ENCODE peak calls at places on chromosomes 3 and 15, in six cellular contexts. R is body of pancreas, X is DND-41, G is H9, F is IMR-90, L is cardiac muscle cell. K is an unnamed sample.

GRCh38 chr3:70108072-70108471 is 108.5 kb downstream of the SAMMSON start:
- DNase-seq in R (peak; percentile 34), X (peak; percentile 10), F (peak; percentile 4), L (peak; percentile 19), G (peak; percentile 71), K (no peak)

GRCh38 chr15:36400936-36401585 is 178.4 kb upstream of the CDIN1 start:
- DNase-seq in F (no peak), G (no peak), R (no peak), L (peak; percentile 35), X (no peak), K (no peak)

GRCh38 chr3:188061133-188061532 is 92.8 kb upstream of the LPP start:
- DNase-seq in F (peak; percentile 64), L (peak; percentile 30), G (no peak), R (no peak), X (peak; percentile 42), K (no peak)

GRCh38 chr3:181569356-181569940 is 142.3 kb upstream of the SOX2 start:
- DNase-seq in G (no peak), L (no peak), X (no peak), F (no peak), R (no peak), K (no peak)

GRCh38 chr15:79970921-79971434 is at the start of gene BCL2A1:
- DNase-seq in R (no peak), X (no peak), L (peak; percentile 83), G (no peak), F (peak; percentile 96), K (no peak)

GRCh38 chr3:190883973-190884832 is 21.7 kb upstream of the GMNC start:
- DNase-seq in R (peak; percentile 58), F (peak; percentile 66), L (peak; percentile 72), X (peak; percentile 47), G (peak; percentile 41), K (peak; percentile 40)

GRCh38 chr3:40924559-40925058 is 274.7 kb upstream of the CTNNB1 start:
- DNase-seq in G (no peak), F (no peak), R (peak; percentile 41), X (no peak), L (no peak), K (peak; percentile 50)

GRCh38 chr15:65338366-65338765 is 33.9 kb downstream of the RNU5B-1 start:
- DNase-seq in L (no peak), F (no peak), G (no peak), R (no peak), X (no peak), K (no peak)

GRCh38 chr3:65146149-65146548 is 458.3 kb upstream of the ADAMTS9 start:
- DNase-seq in R (peak; percentile 50), X (no peak), G (peak; percentile 84), F (no peak), L (no peak), K (no peak)

GRCh38 chr15:45644437-45644836 is 9.6 kb downstream of the SQOR start:
- DNase-seq in F (no peak), G (no peak), L (no peak), R (no peak), X (no peak), K (no peak)

GRCh38 chr3:193859195-193859594 is 266.2 kb downstream of the OPA1 start:
- DNase-seq in R (no peak), F (no peak), G (no peak), L (no peak), X (no peak), K (no peak)

GRCh38 chr15:66042624-66043023 is 173.3 kb downstream of the RAB11A start:
- DNase-seq in G (peak; percentile 91), L (no peak), F (no peak), R (peak; percentile 71), X (no peak), K (no peak)

DNA sequence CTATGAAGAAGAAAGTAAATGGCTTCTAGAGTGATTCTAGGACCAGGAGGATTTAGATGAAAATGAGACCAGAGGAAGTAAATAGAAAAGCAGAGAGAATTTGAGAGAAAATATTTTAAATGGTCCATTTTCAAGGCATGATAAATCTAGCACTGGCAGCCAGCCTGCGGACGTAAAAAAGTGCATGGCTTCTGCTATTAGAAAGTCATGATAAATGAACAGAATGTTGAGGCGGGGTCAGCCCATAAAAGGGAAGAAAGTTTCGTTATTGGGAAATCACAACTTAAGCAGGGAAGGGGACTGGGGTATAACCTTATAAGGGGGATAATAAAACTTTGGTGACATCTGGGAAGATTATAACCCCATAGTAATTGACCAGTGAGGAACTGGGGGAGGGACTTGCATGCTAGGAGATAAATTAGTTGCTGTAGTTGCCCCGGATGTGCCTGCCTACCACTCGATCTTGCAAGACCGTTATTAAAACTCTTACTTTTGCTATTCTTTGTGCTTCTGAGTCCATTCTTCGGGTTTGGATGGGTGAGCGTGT is 88.4 kb upstream of the PLSCR4 start:
- DNase-seq in R (no peak), G (no peak), F (no peak), X (no peak), L (no peak), K (no peak)
- H3K27ac ChIP-seq in R (no peak overlapping the region), G (no peak overlapping the region), F (no peak overlapping the region), X (no peak overlapping the region), L (no peak overlapping the region), K (no peak overlapping the region)

DNA sequence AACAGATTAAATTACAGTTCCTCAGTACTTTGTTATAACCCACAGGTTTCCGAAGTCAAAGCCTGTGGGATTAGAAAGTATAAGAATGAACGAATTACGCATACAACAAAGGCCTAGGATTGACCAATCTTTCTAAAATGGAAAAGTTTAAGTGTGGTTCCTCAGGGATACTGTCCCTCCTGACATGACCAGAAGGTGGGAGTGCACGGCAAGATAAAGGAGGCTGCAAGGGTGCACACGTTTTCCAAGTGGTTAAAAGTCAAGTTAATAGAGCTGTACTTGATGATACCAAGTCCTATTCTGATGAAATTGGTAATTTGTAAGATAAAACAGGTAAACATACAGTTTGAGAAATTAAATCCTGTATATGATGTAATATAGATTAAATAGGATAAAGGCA is 96.2 kb downstream of the ALDH1A2 start:
- DNase-seq in R (no peak), F (no peak), L (peak; percentile 46), G (no peak), X (no peak), K (no peak)
- TF ChIP-seq CTCF in R (no peak), F (no peak), L (peak; percentile 25), G (peak; percentile 51), X (no peak), K (no peak)

GRCh38 chr3:50132421-50133282 is 22.5 kb upstream of the SEMA3F start:
- DNase-seq in R (no peak), F (no peak), G (no peak), X (no peak), L (no peak), K (no peak)
- H3K27ac ChIP-seq in R (no peak overlapping the region), F (no peak overlapping the region), G (no peak overlapping the region), X (no peak overlapping the region), L (no peak overlapping the region), K (no peak overlapping the region)

GRCh38 chr3:175356899-175357324 is 497.8 kb downstream of the NAALADL2 start:
- DNase-seq in L (no peak), R (no peak), X (no peak), G (no peak), F (peak; percentile 68), K (no peak)

GRCh38 chr3:175355801-175356335 is 496.7 kb downstream of the NAALADL2 start:
- DNase-seq in X (no peak), R (no peak), F (no peak), L (no peak), G (no peak), K (no peak)

GRCh38 chr3:175357758-175358157 is 498.6 kb downstream of the NAALADL2 start:
- DNase-seq in L (no peak), R (no peak), G (no peak), X (no peak), F (no peak), K (no peak)

DNA sequence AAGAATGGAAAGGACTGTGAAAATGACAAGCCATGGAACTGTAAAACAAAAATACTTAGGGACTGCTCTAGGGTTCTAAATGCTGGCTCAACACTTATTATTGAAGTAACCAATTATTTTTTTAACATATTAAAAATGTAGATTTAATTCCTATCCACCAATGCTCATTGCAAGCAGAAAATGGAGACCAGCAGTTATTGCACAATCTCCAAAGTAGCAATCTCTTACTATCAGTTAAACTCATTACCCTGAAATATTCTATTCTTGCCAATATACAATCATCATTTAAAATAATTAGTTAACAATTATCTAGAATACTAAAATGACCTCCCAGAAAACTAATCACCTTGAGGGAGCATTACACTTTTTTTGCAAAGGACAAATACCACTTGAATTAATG is 499.8 kb downstream of the NAALADL2 start:
- DNase-seq in L (no peak), X (no peak), G (no peak), F (no peak), R (no peak), K (no peak)
- TF ChIP-seq CTCF in L (no peak), X (no peak), G (no peak), F (no peak), R (no peak), K (no peak)

K was measured in ovary.